ENCODE peak calls at places on chromosomes 6 and 20, in nine cellular contexts. S is upper lobe of left lung; I is psoas muscle; Q is neural progenitor cell; F is OCI-LY7; H is aorta; Z is AG04450; X is ovary; E is CD8-positive, alpha-beta T cell. L is an unnamed sample.

GRCh38 chr6:7204726-7205125 is 97.0 kb downstream of the RREB1 start:
- DNase-seq in Q (no peak), I (no peak), Z (no peak), X (no peak), H (no peak), F (no peak), E (no peak), S (no peak), L (no peak)

GRCh38 chr20:38373231-38373867 is 27.1 kb downstream of the LBP start:
- DNase-seq in I (no peak), S (no peak), X (no peak), F (no peak), H (no peak), Q (no peak), Z (no peak), E (no peak), L (peak)

GRCh38 chr6:97656236-97656635 is 373.2 kb upstream of the MMS22L start:
- DNase-seq in Z (no peak), Q (peak), S (no peak), E (no peak), I (no peak), F (no peak), H (no peak), X (no peak), L (no peak)

GRCh38 chr20:53413188-53413631 is 180.4 kb downstream of the ZNF217 start:
- DNase-seq in Q (peak), F (peak), I (no peak), E (peak), H (no peak), Z (no peak), X (peak), S (peak), L (no peak)

GRCh38 chr6:83221886-83222479 is 28.8 kb downstream of the RWDD2A start:
- DNase-seq in X (no peak), H (no peak), E (no peak), F (peak), Z (no peak), S (no peak), Q (peak), I (no peak), L (no peak)

GRCh38 chr20:34907616-34908469 is 31.4 kb downstream of the ACSS2 start:
- DNase-seq in H (peak), S (peak), F (no peak), I (peak), Q (peak), E (no peak), Z (peak), X (peak), L (peak)

GRCh38 chr6:149887343-149887742 is 10.6 kb downstream of the RAET1E start:
- DNase-seq in Z (no peak), F (no peak), H (no peak), Q (no peak), I (peak), E (no peak), X (no peak), S (no peak), L (no peak)

GRCh38 chr6:101391772-101392560 is 1.5 kb upstream of the GRIK2 start:
- DNase-seq in X (no peak), F (no peak), Z (no peak), Q (peak), I (no peak), S (no peak), E (no peak), H (no peak), L (no peak)

GRCh38 chr6:167697316-167697715 is 129.4 kb upstream of the AFDN start:
- DNase-seq in X (no peak), H (no peak), E (no peak), Q (no peak), F (no peak), I (no peak), Z (no peak), S (no peak), L (no peak)

GRCh38 chr6:134446901-134447300 is 129.0 kb upstream of the SGK1 start:
- DNase-seq in Q (no peak), F (no peak), E (no peak), Z (no peak), I (no peak), X (no peak), H (no peak), S (no peak), L (no peak)

GRCh38 chr6:31163922-31164321 is 5.5 kb downstream of the TCF19 start:
- DNase-seq in Q (no peak), H (no peak), S (peak), Z (no peak), I (no peak), X (no peak), E (no peak), F (no peak), L (no peak)

GRCh38 chr6:130362128-130362527 is 3.7 kb upstream of the TMEM200A start:
- DNase-seq in I (no peak), H (no peak), X (no peak), Q (peak), F (no peak), Z (no peak), S (no peak), E (no peak), L (no peak)

GRCh38 chr20:50995506-50995905 is 27.4 kb downstream of the KCNG1 start:
- DNase-seq in F (no peak), H (no peak), X (no peak), Z (no peak), Q (no peak), S (no peak), E (no peak), I (no peak), L (no peak)

GRCh38 chr6:128932061-128932460 is 49.1 kb downstream of the LAMA2 start:
- DNase-seq in H (no peak), E (no peak), S (no peak), F (no peak), Q (no peak), Z (no peak), X (no peak), I (no peak), L (no peak)

GRCh38 chr6:165091121-165091785 is 218.2 kb downstream of the C6orf118 start:
- DNase-seq in Z (no peak), S (no peak), H (no peak), F (no peak), Q (no peak), E (no peak), I (no peak), X (no peak), L (no peak)

GRCh38 chr20:47365023-47365764 is 8.7 kb upstream of the ZMYND8 start:
- DNase-seq in X (no peak), F (no peak), I (no peak), E (no peak), Z (no peak), Q (no peak), H (no peak), S (no peak), L (no peak)

GRCh38 chr6:16432075-16433032 is 194.0 kb downstream of the GMPR start:
- DNase-seq in I (no peak), X (peak), F (no peak), S (no peak), H (no peak), E (no peak), Q (no peak), Z (peak), L (peak)

GRCh38 chr6:36958775-36959554 is 4.4 kb downstream of the PI16 start:
- DNase-seq in S (no peak), I (no peak), X (no peak), E (no peak), Z (no peak), Q (no peak), F (no peak), H (no peak), L (no peak)

GRCh38 chr6:132648356-132648755 is 10.6 kb downstream of the TAAR1 start:
- DNase-seq in S (no peak), E (no peak), I (no peak), Q (no peak), F (no peak), X (no peak), H (no peak), Z (no peak), L (no peak)

GRCh38 chr6:56004421-56004820 is 129.0 kb upstream of the BMP5 start:
- DNase-seq in Z (no peak), Q (no peak), X (no peak), E (no peak), H (no peak), F (no peak), S (no peak), I (no peak), L (no peak)

GRCh38 chr20:11902264-11902663 is 15.4 kb upstream of the BTBD3 start:
- DNase-seq in F (no peak), H (no peak), X (no peak), E (no peak), Z (no peak), I (no peak), Q (no peak), S (no peak), L (no peak)

GRCh38 chr20:45337367-45338120 is 10.7 kb downstream of the SDC4 start:
- DNase-seq in S (peak), I (peak), H (peak), Q (no peak), Z (peak), X (peak), E (no peak), F (no peak), L (no peak)

GRCh38 chr6:7165736-7166296 is 58.1 kb downstream of the RREB1 start:
- DNase-seq in I (no peak), S (no peak), Q (peak), H (no peak), Z (no peak), F (no peak), E (no peak), X (no peak), L (no peak)

GRCh38 chr6:125639621-125640020 is 109.8 kb upstream of the HEY2 start:
- DNase-seq in F (no peak), E (no peak), X (no peak), Z (no peak), Q (no peak), I (no peak), S (no peak), H (no peak), L (no peak)

DNA sequence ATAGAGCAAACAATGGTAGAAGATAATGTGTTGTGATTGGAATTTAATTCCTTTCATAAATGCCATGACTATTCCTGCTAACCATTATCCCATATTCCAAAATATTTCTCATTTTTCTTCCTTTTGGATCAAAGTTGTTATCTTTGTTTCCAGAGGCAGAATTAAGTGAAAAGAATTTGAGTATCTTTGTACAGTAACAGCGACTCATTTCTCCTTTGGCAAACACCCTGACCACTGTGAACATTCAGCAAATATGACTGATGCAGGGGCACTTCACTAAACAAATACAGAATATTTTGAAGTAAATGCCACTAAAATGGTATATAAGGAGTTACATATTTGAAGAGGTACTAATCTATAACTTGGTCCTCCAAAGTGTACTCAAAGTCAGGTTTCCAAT is 105.0 kb upstream of the LAMP5 start:
- DNase-seq in S (no peak), X (no peak), E (no peak), H (no peak), Q (no peak), F (no peak), I (no peak), Z (no peak), L (no peak)
- H3K27ac ChIP-seq in S (no peak), X (no peak), E (no peak), H (no peak), Q (no peak), F (no peak), I (no peak), Z (no peak), L (no peak)

GRCh38 chr6:75492769-75493168 is 831 bp downstream of the FILIP1 start:
- DNase-seq in F (no peak), H (no peak), Q (no peak), S (peak), E (no peak), X (no peak), Z (no peak), I (no peak), L (no peak)
- H3K4me3 ChIP-seq in F (no peak), H (peak), Q (no peak), S (peak), E (no peak), X (peak), Z (no peak), I (peak), L (peak)

DNA sequence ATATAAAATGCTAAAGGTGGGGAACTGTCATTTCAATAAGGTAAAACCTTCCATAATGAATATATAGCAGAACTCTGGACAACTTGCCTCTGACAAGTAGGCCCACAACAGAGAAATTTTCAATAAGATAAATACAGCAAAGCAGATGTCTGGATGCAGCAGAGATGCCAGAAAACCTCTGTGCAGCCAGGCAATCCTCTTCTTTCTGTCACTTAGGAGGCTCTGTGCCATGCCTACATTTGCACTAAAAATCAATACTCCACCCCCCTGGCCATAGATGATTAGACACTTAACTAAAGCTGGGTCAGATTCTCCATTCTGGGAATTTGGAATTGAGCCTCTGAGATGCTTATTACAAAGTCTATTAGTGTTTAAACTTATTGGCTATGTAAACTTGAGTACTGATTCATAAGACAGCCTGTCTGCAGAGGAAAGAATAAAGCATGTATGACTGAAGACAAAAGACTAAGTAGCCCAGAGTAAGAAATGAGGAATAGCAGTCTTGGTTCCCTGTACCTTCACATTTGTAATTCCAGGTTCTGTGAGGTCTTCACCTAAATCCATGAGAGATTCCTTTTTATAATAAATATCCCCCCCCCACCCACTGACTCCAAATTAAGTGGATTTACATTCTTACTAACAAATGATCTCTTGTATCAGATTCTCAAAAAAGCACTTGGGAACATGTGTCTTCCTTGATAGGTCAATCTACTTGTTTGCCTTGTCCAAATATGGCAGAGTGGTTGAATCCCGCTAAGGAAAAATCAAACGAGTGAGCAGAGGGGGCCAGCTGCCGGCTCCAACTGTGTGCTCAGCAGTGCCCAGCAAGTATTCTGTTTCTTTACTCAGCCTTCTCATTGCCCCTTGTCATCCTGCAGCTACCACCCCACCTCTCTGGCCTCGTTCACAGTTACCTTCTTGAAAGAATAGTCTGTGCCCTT is 20.4 kb downstream of the MAN1A1 start:
- DNase-seq in H (no peak), X (no peak), Q (no peak), I (no peak), Z (no peak), E (no peak), S (no peak), F (no peak), L (no peak)
- H3K27ac ChIP-seq in H (no peak), X (no peak), Q (no peak), I (no peak), Z (no peak), E (no peak), S (no peak), F (no peak), L (no peak)

DNA sequence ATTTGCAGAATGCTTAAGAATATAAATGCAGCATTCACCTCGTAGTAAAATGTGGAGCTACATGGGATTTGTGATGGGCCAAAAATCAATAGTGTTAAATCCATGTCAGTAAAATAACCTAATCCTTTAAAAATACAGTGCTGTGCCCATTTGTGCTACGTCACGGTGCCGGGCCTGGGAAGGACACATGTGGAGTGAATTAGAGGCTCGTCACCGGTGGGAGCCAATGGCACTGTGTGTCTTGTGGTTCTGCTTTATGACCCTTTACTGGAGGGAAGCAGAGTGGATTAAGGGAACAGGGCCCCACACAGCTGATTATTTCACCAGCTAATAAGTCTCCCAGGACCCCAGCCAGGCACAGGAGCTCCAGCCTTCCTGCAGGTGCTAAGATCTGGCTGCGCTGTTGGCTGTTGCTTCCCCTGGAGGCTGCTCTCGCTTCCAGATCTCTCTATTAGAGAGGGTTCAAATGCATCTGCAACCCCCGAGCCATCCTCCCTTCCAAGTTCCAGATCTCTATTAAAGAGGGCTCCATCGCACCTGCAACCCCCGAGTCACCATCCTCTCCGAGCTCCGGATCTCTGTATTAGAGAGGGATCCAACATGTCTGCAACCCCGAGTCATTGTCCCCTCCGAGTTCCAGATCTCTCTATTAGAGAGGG is 405.8 kb downstream of the CDH4 start:
- DNase-seq in E (no peak), Z (no peak), S (no peak), F (no peak), I (no peak), Q (no peak), X (no peak), H (peak), L (no peak)
- H3K4me3 ChIP-seq in E (no peak), Z (no peak), S (no peak), F (no peak), I (no peak), Q (no peak), X (no peak), H (no peak), L (no peak)

DNA sequence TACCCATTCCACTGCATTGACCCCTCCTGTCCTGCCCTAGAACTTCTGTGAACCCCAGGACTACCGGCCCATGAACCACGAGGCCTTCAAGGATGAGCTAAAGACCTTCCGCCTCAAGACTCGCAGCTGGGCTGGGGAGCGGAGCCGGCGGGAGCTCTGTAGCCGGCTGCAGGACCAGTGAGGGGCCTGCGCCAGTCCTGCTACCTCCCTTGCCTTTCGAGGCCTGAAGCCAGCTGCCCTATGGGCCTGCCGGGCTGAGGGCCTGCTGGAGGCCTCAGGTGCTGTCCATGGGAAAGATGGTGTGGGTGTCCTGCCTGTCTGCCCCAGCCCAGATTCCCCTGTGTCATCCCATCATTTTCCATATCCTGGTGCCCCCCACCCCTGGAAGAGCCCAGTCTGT is 8.7 kb downstream of the CDC25B start:
- DNase-seq in F (no peak), Z (no peak), S (no peak), E (no peak), H (no peak), I (no peak), X (no peak), Q (no peak), L (no peak)
- H3K27ac ChIP-seq in F (no peak), Z (peak), S (peak), E (no peak), H (no peak), I (peak), X (peak), Q (no peak), L (peak)

DNA sequence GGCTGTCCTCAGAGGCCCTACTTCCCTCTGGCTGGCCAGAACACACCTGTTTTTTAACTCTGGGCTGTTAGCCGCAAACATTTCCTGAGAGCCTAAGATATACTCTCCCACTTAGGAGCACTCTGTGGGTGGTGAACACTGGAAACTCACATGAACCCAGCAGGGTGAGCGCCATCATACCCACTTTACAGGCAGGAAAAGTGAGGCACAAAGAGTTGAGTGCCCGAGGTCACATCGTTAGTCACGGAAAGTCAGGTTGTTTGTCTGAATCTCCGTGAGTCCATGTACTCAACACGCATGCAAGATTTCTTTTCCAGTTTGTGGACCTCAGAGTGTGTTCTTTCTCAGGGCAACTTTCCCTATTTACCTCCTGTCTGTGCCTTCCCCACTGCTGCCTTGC is 1.9 kb downstream of the BAK1 start:
- DNase-seq in I (no peak), F (no peak), S (no peak), X (no peak), Z (no peak), Q (no peak), E (no peak), H (no peak), L (no peak)
- H3K4me3 ChIP-seq in I (peak), F (peak), S (peak), X (no peak), Z (peak), Q (no peak), E (peak), H (no peak), L (no peak)

GRCh38 chr20:4950841-4951240 is 50.5 kb downstream of the SLC23A2 start:
- DNase-seq in H (no peak), E (no peak), Q (no peak), X (no peak), Z (no peak), I (no peak), F (no peak), S (no peak), L (no peak)
- H3K27ac ChIP-seq in H (peak), E (no peak), Q (no peak), X (peak), Z (peak), I (no peak), F (no peak), S (peak), L (peak)

DNA sequence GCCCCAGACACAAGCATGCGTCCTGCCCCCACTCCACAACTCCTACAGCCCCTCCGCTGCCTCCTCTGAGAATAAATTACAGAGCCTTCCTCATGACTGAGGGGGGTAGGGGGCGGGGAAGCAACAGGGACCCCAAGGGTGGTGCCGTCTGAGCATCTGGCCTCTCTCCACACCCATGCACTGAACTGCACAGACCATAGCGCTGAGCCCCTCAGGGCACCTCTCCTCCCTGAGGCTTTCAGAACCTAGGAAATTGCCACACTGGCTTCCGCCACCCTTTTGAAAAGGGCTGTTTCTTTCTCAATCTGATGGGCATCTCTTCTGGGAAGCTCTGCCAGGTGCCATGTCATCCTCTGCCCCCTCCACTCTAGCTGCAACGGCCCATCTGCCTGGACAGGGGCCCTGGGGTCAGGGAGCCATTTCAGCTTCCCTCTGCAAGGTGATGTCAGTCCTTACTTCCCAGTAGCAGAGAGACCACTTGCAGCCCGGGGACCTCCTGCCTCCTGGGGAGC is 2.5 kb downstream of the CST7 start:
- DNase-seq in I (no peak), Z (no peak), F (no peak), X (no peak), S (no peak), H (no peak), Q (no peak), E (no peak), L (no peak)
- H3K4me3 ChIP-seq in I (no peak), Z (no peak), F (no peak), X (no peak), S (no peak), H (no peak), Q (no peak), E (peak), L (no peak)